ENCODE peak calls at places on chromosomes 13 and 19, in six cellular contexts. Y is stimulated activated CD4-positive, alpha-beta T cell treated with anti-CD3 and anti-CD28 coated beads, Interleukin-15, amount 100 ng/mL, for 1 hour; X is amygdala; J is CD8-positive, alpha-beta memory T cell; T is fibroblast of mammary gland; F is smooth muscle cell of the brain vasculature. H is an unnamed sample.
A peak's percentile ranks its signal among the peaks of the same experiment; 100 is the strongest.

GRCh38 chr19:6678690-6679109 is 8.7 kb upstream of the TNFSF14 start:
- DNase-seq in Y (no peak), T (peak; percentile 33), X (no peak), J (no peak), F (no peak), H (no peak)

GRCh38 chr13:28380319-28380718 is 114.6 kb downstream of the FLT1 start:
- DNase-seq in X (no peak), J (no peak), T (no peak), Y (no peak), F (no peak), H (no peak)

GRCh38 chr13:91482427-91482826 is 84.0 kb downstream of the GPC5 start:
- DNase-seq in T (no peak), Y (no peak), X (no peak), F (no peak), J (no peak), H (no peak)

GRCh38 chr13:37715606-37716015 is 117.0 kb upstream of the POSTN start:
- DNase-seq in J (no peak), X (no peak), F (no peak), Y (no peak), T (peak; percentile 68), H (no peak)

GRCh38 chr19:10549733-10550132 is 6.0 kb downstream of the ATG4D start:
- DNase-seq in T (no peak), J (no peak), F (no peak), X (no peak), Y (no peak), H (no peak)

GRCh38 chr19:4060621-4061177 is 6.0 kb downstream of the ZBTB7A start:
- DNase-seq in T (no peak), Y (no peak), X (no peak), J (no peak), F (no peak), H (no peak)

GRCh38 chr13:25630327-25630726 is 258.6 kb downstream of the ATP8A2 start:
- DNase-seq in J (no peak), F (no peak), X (no peak), T (no peak), Y (no peak), H (no peak)

GRCh38 chr13:32427852-32428580 is at the start of gene N4BP2L1:
- DNase-seq in J (peak; percentile 87), F (no peak), X (peak; percentile 63), T (peak; percentile 37), Y (peak; percentile 70), H (peak; percentile 85)

GRCh38 chr13:41075034-41075433 is 13.7 kb downstream of the WBP4 start:
- DNase-seq in F (no peak), X (no peak), J (peak; percentile 2), T (peak; percentile 56), Y (no peak), H (no peak)

GRCh38 chr13:41465215-41465907 is 8.0 kb downstream of the RGCC start:
- DNase-seq in X (no peak), Y (peak; percentile 76), F (peak; percentile 24), J (peak; percentile 73), T (peak; percentile 91), H (peak; percentile 83)

GRCh38 chr13:96020155-96020575 is 33.0 kb downstream of the UGGT2 start:
- DNase-seq in Y (no peak), J (no peak), F (peak; percentile 51), T (peak; percentile 73), X (peak; percentile 13), H (peak; percentile 11)

GRCh38 chr19:8131517-8131916 is 17.9 kb downstream of the FBN3 start:
- DNase-seq in Y (no peak), F (no peak), X (no peak), J (no peak), T (no peak), H (no peak)

GRCh38 chr13:29538625-29538976 is 56.9 kb downstream of the SLC7A1 start:
- DNase-seq in Y (no peak), F (no peak), X (no peak), T (no peak), J (no peak), H (no peak)

GRCh38 chr19:3573162-3573857 is 566 bp downstream of the HMG20B start:
- DNase-seq in J (no peak), T (no peak), Y (no peak), X (no peak), F (no peak), H (no peak)

GRCh38 chr13:94305463-94305862 is 174.0 kb downstream of the DCT start:
- DNase-seq in T (peak; percentile 95), X (no peak), F (no peak), Y (no peak), J (no peak), H (no peak)

GRCh38 chr19:33261511-33262192 is 36.0 kb upstream of the SLC7A10 start:
- DNase-seq in J (no peak), T (no peak), F (no peak), Y (no peak), X (no peak), H (no peak)

GRCh38 chr19:37872383-37872782 is 34.0 kb downstream of the WDR87 start:
- DNase-seq in F (no peak), X (no peak), T (peak; percentile 9), J (no peak), Y (no peak), H (no peak)

GRCh38 chr13:107099661-107100060 is 531.7 kb upstream of the ARGLU1 start:
- DNase-seq in X (no peak), Y (no peak), F (no peak), J (no peak), T (peak; percentile 60), H (no peak)

GRCh38 chr19:5017235-5017634 is 48.3 kb downstream of the KDM4B start:
- DNase-seq in F (no peak), X (no peak), J (no peak), Y (no peak), T (peak; percentile 40), H (no peak)

GRCh38 chr13:52026246-52026626 is 1.7 kb downstream of the UTP14C start:
- DNase-seq in F (no peak), J (no peak), T (no peak), X (no peak), Y (no peak), H (no peak)

GRCh38 chr19:55461974-55462628 is 659 bp upstream of the ISOC2 start:
- DNase-seq in T (peak; percentile 48), F (no peak), J (no peak), Y (no peak), X (no peak), H (no peak)

GRCh38 chr19:15488489-15489226 is 9.4 kb upstream of the PGLYRP2 start:
- DNase-seq in X (no peak), T (no peak), Y (no peak), J (no peak), F (no peak), H (no peak)

GRCh38 chr19:10517361-10517759 is at the start of gene S1PR5:
- DNase-seq in T (no peak), J (peak; percentile 39), Y (no peak), X (peak; percentile 62), F (no peak), H (no peak)

H was measured in B cell.